ENCODE peak calls at places on chromosomes 11 and 22, in four cellular contexts. K, N, E and W are unnamed samples.

GRCh38 chr11:57276857-57277505 is 39.9 kb upstream of the APLNR start:
- DNase-seq in K (no peak), E (peak; percentile 43), N (no peak), W (no peak)

GRCh38 chr22:22927196-22927887 is 39.7 kb downstream of the IGLL5 start:
- DNase-seq in E (no peak), K (no peak), N (no peak), W (no peak)

GRCh38 chr11:101390539-101390938 is 193.3 kb downstream of the TRPC6 start:
- DNase-seq in K (no peak), E (peak; percentile 4), N (no peak), W (no peak)

GRCh38 chr11:123239371-123240150 is 44.5 kb upstream of the CLMP start:
- DNase-seq in K (no peak), N (no peak), E (no peak), W (no peak)

GRCh38 chr11:103488021-103488420 is 378.8 kb downstream of the DYNC2H1 start:
- DNase-seq in E (no peak), K (no peak), N (no peak), W (no peak)

GRCh38 chr11:20363149-20363499 is 390 bp upstream of the HTATIP2 start:
- DNase-seq in K (no peak), E (no peak), N (no peak), W (no peak)

GRCh38 chr11:17684550-17684949 is 34.8 kb upstream of the MYOD1 start:
- DNase-seq in E (no peak), K (no peak), N (no peak), W (no peak)

GRCh38 chr22:23067691-23068090 is 2.6 kb upstream of the GNAZ start:
- DNase-seq in N (no peak), E (no peak), K (no peak), W (no peak)

GRCh38 chr11:856397-856796 is 13.7 kb downstream of the TSPAN4 start:
- DNase-seq in K (peak; percentile 79), E (no peak), N (no peak), W (no peak)

GRCh38 chr11:65058419-65059054 is at the start of gene NAALADL1:
- DNase-seq in E (no peak), N (no peak), K (no peak), W (no peak)

GRCh38 chr11:97729546-97730272 is 1291.0 kb upstream of the CNTN5 start:
- DNase-seq in E (no peak), N (no peak), K (no peak), W (no peak)

GRCh38 chr11:132332521-132332920 is 962.1 kb downstream of the NTM start:
- DNase-seq in N (no peak), K (no peak), E (no peak), W (no peak)

GRCh38 chr11:86497836-86498235 is 123.1 kb downstream of the CCDC81 start:
- DNase-seq in K (no peak), N (no peak), E (no peak), W (no peak)

GRCh38 chr11:125974284-125974683 is 28.4 kb downstream of the VSIG10L2 start:
- DNase-seq in N (no peak), E (no peak), K (no peak), W (no peak)

GRCh38 chr22:39994566-39995345 is at the start of gene FAM83F:
- DNase-seq in K (no peak), N (no peak), E (no peak), W (no peak)

GRCh38 chr11:105100206-105100605 is 39.4 kb downstream of the CARD18 start:
- DNase-seq in N (no peak), E (no peak), K (no peak), W (peak; percentile 36)

GRCh38 chr11:71383461-71383860 is 64.7 kb downstream of the DHCR7 start:
- DNase-seq in N (no peak), E (no peak), K (no peak), W (no peak)

GRCh38 chr22:37428649-37429586 is 1.6 kb upstream of the ELFN2 start:
- DNase-seq in E (peak; percentile 68), N (peak; percentile 36), K (peak; percentile 88), W (no peak)

GRCh38 chr22:44702479-44703219 is 645 bp downstream of the PRR5 start:
- DNase-seq in N (no peak), K (peak; percentile 59), E (peak; percentile 38), W (no peak)

GRCh38 chr22:23179381-23180294 is 671 bp upstream of the BCR start:
- DNase-seq in N (no peak), E (peak; percentile 58), K (no peak), W (no peak)

GRCh38 chr11:68812526-68812925 is 29.2 kb downstream of the CPT1A start:
- DNase-seq in N (no peak), E (no peak), K (no peak), W (no peak)

GRCh38 chr11:109304159-109304558 is 117.8 kb upstream of the C11orf87 start:
- DNase-seq in K (no peak), E (no peak), N (no peak), W (no peak)

GRCh38 chr11:126544311-126545056 is 189.0 kb downstream of the ST3GAL4 start:
- DNase-seq in E (peak; percentile 25), N (no peak), K (peak; percentile 73), W (no peak)

GRCh38 chr11:76962583-76963416 is 71.4 kb upstream of the B3GNT6 start:
- DNase-seq in E (peak; percentile 70), K (no peak), N (no peak), W (no peak)